ENCODE peak calls at places on chromosomes 2 and 18, in seven cellular contexts. P is thoracic aorta; U is aorta; K is prostate gland; O is upper lobe of right lung; N is stomach; C is effector memory CD4-positive, alpha-beta T cell. Y is an unnamed sample.

GRCh38 chr2:177771191-177771590 is 301.4 kb downstream of the PDE11A start:
- DNase-seq in K (no peak), O (no peak), P (no peak), N (no peak), U (no peak), C (no peak), Y (no peak)

GRCh38 chr2:239777219-239777618 is 247.9 kb downstream of the NDUFA10 start:
- DNase-seq in C (no peak), K (no peak), P (no peak), U (peak; percentile 48), N (peak; percentile 17), O (no peak), Y (peak; percentile 42)

GRCh38 chr2:47269316-47270232 is 114.5 kb upstream of the STPG4 start:
- DNase-seq in K (peak; percentile 19), P (peak; percentile 86), U (peak; percentile 90), N (peak; percentile 53), O (no peak), C (no peak), Y (no peak)

GRCh38 chr2:204625135-204625534 is 79.9 kb downstream of the PARD3B start:
- DNase-seq in N (no peak), U (no peak), C (no peak), P (no peak), K (no peak), O (no peak), Y (no peak)

GRCh38 chr2:168526641-168527040 is 70.6 kb downstream of the CERS6 start:
- DNase-seq in C (no peak), U (no peak), K (peak; percentile 65), N (no peak), P (no peak), O (no peak), Y (no peak)

GRCh38 chr18:52499646-52500045 is 159.6 kb downstream of the DCC start:
- DNase-seq in U (no peak), C (no peak), N (no peak), P (no peak), K (no peak), O (no peak), Y (no peak)

GRCh38 chr18:32355896-32356295 is 114.8 kb downstream of the GAREM1 start:
- DNase-seq in C (no peak), N (no peak), P (no peak), K (no peak), O (no peak), U (no peak), Y (no peak)

GRCh38 chr2:111216811-111217652 is 96.3 kb downstream of the BCL2L11 start:
- DNase-seq in C (no peak), O (no peak), K (no peak), P (no peak), U (no peak), N (no peak), Y (no peak)

GRCh38 chr2:170878505-170878904 is 50.5 kb upstream of the GORASP2 start:
- DNase-seq in K (no peak), U (no peak), N (no peak), C (no peak), O (no peak), P (no peak), Y (no peak)

GRCh38 chr18:58402247-58402646 is 226.6 kb downstream of the ALPK2 start:
- DNase-seq in K (peak; percentile 64), N (no peak), P (no peak), U (no peak), O (no peak), C (no peak), Y (no peak)

GRCh38 chr18:39946623-39947061 is 2008.4 kb upstream of the PIK3C3 start:
- DNase-seq in U (no peak), P (no peak), O (no peak), K (peak; percentile 8), C (no peak), N (no peak), Y (no peak)

DNA sequence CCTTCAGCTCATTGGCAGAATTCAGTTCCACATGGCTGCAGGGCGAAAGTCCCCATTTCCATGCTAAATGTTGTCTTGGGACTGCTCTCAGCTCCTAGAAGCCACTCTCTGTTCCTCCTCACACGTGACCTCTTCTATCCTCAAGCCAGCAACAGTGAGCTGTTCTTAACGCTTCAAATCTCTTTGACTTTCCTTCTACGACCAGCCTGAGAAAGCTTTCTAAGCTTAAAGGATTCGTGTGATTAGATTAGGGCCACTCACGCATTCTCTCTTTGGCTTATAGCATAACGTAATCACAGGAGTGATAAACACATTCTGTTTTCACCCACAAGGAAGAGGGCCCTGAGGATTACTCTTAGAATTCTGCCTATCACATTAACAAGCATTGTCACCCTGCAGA is 29.8 kb upstream of the LAMA1 start:
- DNase-seq in O (no peak), P (no peak), C (no peak), K (no peak), N (no peak), U (no peak), Y (no peak)
- H3K27ac ChIP-seq in O (no peak overlapping the region), P (no peak overlapping the region), C (no peak overlapping the region), K (no peak overlapping the region), N (no peak overlapping the region), U (no peak overlapping the region), Y (no peak overlapping the region)

DNA sequence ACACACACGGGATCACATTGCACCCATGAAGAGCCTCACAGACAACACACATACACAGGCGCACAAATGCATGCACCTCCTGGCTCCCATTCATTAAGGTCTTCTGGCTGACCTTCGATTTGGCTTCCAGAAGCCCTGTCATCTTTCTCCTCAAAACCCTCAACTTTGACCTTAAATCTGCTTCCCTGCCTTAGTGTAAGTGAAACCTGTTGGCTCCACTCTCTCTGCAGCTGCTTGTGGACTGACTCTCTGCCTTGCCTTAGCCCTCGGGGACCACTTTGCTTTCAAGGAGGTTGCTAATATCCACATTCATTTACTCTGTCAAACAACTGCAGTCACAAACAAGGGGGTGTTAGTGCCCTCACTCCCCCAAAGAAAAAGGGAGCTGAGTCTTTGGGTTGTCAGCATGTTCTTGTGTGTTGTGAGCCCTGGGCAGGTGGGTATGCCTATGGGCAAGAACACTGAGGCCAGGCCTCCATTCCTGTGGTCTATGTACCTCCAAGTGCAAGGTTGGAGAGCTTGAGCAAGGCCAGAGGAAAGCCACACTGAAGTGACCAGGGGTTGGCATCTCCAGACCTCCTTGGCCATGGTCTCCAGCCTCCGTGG is 3.9 kb downstream of the OSR1 start:
- DNase-seq in P (no peak), U (no peak), K (no peak), N (no peak), O (no peak), C (no peak), Y (no peak)
- H3K27me3 ChIP-seq in P (no peaks in the 10 kb centered on the region), U (no peaks in the 10 kb centered on the region), K (peaks cover 7% of the 10 kb centered on the region), N (peaks cover 100% of the 10 kb centered on the region), O (peaks cover 81% of the 10 kb centered on the region), C (peaks cover 93% of the 10 kb centered on the region), Y (peaks cover 98% of the 10 kb centered on the region)

GRCh38 chr2:149049142-149049541 is 10.6 kb downstream of the LYPD6B start:
- DNase-seq in N (no peak), K (no peak), C (no peak), P (no peak), U (no peak), O (no peak), Y (no peak)
- H3K27ac ChIP-seq in N (no peak overlapping the region), K (no peak overlapping the region), C (no peak overlapping the region), P (no peak overlapping the region), U (no peak overlapping the region), O (no peak overlapping the region), Y (no peak overlapping the region)

GRCh38 chr18:50372743-50373142 is 2.1 kb upstream of the SKA1 start:
- DNase-seq in C (no peak), O (no peak), K (no peak), N (no peak), U (no peak), P (no peak), Y (no peak)

GRCh38 chr18:50373531-50373930 is 1.3 kb upstream of the SKA1 start:
- DNase-seq in O (no peak), N (no peak), K (no peak), U (no peak), P (no peak), C (no peak), Y (no peak)

GRCh38 chr18:50374753-50375391 is at the start of gene SKA1:
- DNase-seq in K (peak; percentile 88), C (peak; percentile 90), P (peak; percentile 57), O (peak; percentile 96), U (peak; percentile 97), N (peak; percentile 93), Y (peak; percentile 98)

GRCh38 chr18:50377061-50377798 is 2.4 kb downstream of the SKA1 start:
- DNase-seq in C (no peak), N (no peak), O (no peak), K (no peak), P (no peak), U (no peak), Y (no peak)

DNA sequence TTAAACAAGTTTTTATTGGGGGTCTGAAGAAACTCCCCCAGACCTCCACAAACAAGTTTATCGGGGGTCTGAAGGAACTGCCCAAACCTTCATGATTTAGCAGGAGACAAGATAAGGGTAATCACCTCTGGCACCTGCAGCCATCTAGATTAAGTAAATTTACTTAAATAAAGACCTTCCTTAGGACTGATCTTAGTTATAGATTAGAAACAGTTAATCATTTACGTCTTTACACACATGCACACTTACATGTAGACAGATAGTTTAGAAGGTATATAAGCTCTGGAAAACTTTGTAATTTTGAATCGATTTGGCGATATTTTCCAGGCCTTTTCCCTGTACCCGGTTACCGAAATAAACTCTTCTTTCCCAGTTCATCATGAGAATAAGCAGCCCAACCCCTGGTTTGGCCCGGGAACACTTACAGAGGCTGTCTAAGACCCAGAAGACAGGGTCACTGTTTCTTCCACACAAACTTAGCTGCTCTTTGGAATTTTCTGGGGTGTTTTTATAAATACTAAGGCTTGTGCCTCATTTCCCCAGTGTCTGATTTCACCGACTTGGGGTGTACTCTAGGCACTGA is 585 bp upstream of the SKA1 start:
- DNase-seq in K (no peak), N (no peak), C (no peak), U (no peak), O (no peak), P (no peak), Y (no peak)
- H3K27me3 ChIP-seq in K (no peaks in the 10 kb centered on the region), N (no peaks in the 10 kb centered on the region), C (no peaks in the 10 kb centered on the region), U (no peaks in the 10 kb centered on the region), O (no peaks in the 10 kb centered on the region), P (no peaks in the 10 kb centered on the region), Y (no peaks in the 10 kb centered on the region)

DNA sequence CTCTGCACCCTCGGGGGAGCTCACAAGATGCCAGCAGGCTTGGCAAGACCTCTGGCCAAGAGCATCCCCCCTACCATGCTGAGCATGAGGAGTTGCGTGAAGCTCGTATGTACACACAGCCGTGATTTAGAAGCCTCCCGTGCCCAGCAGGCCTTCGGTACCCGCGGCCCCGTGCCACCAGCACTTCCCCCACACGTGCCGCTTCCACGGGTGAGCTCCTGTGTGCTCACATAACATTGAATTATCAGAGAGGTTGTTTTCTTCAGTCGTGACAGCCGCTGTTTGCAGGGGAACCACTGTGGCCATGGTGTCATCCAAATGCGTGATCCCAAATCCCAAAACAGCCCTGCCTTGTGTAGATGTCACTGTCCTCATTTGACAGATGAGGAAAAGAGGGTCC is 53.2 kb downstream of the GBX2 start:
- DNase-seq in O (no peak), P (no peak), K (no peak), U (peak; percentile 50), C (no peak), N (no peak), Y (peak; percentile 59)
- H3K27ac ChIP-seq in O (no peak overlapping the region), P (no peak overlapping the region), K (no peak overlapping the region), U (no peak overlapping the region), C (no peak overlapping the region), N (no peak overlapping the region), Y (no peak overlapping the region)

Y was measured in spleen.